ENCODE peak calls at places on chromosome X, in ten cellular contexts. Z, I, C, M, K, O, W, B, J and D are unnamed samples.

GRCh38 chrX:40175416-40176255 is 77.9 kb upstream of the BCOR start:
- DNase-seq in Z (peak; percentile 47), I (peak; percentile 65), C (peak; percentile 68), M (peak; percentile 74), K (no peak), O (peak; percentile 91), W (peak; percentile 66), B (peak; percentile 69), J (no peak), D (peak; percentile 33)

GRCh38 chrX:129759576-129760061 is 20.1 kb upstream of the SASH3 start:
- DNase-seq in Z (no peak), I (peak; percentile 54), C (no peak), M (no peak), K (peak; percentile 32), O (no peak), W (no peak), B (peak; percentile 60), J (peak; percentile 51), D (peak; percentile 89)

GRCh38 chrX:124940536-124940935 is 379.1 kb upstream of the TEX13C start:
- DNase-seq in Z (no peak), I (no peak), C (no peak), M (no peak), K (no peak), O (no peak), W (no peak), B (no peak), J (no peak), D (no peak)

GRCh38 chrX:150226223-150226965 is 136.7 kb upstream of the MAMLD1 start:
- DNase-seq in Z (no peak), I (no peak), C (no peak), M (no peak), K (no peak), O (no peak), W (no peak), B (no peak), J (no peak), D (no peak)

GRCh38 chrX:70231666-70232065 is 2.8 kb upstream of the AWAT1 start:
- DNase-seq in Z (no peak), I (no peak), C (no peak), M (no peak), K (no peak), O (no peak), W (no peak), B (no peak), J (no peak), D (no peak)

GRCh38 chrX:7146026-7146702 is 1.3 kb upstream of the STS start:
- DNase-seq in Z (no peak), I (no peak), C (no peak), M (no peak), K (no peak), O (no peak), W (no peak), B (no peak), J (no peak), D (no peak)

GRCh38 chrX:2370436-2370835 is 130.3 kb downstream of the DHRSX start:
- DNase-seq in Z (no peak), I (no peak), C (no peak), M (no peak), K (no peak), O (no peak), W (no peak), B (no peak), J (no peak), D (peak; percentile 35)

GRCh38 chrX:9676311-9676710 is 89.3 kb downstream of the GPR143 start:
- DNase-seq in Z (no peak), I (no peak), C (no peak), M (no peak), K (no peak), O (no peak), W (no peak), B (no peak), J (no peak), D (peak; percentile 19)

DNA sequence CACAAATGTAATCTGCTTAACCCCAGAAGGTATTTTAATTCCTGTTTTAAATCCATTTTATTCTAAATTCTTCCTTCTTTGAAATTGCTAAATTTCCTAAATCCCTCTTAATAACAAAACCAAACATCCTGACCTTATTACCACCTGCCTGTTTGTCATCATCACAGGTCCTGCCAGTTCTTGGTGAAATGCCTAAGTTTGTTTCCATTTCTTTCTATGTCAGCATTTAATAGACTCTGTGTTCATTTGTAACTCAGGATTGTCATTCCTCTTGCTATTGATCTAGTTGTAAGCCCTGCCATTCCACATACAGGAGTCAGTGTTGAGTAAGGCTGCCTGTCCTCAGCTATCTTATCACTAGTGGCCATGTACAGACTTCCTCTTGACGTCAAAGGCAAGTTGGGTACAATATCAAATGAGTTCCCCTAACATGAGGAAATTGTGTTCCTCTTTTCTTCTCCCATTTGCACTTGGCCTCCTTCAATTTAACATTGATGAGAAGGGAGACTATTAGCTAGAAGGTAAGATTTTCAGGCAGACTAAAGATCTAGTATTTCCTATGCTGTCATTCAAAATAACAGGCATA is 440.1 kb downstream of the AFF2 start:
- DNase-seq in Z (no peak), I (no peak), C (no peak), M (no peak), K (no peak), O (no peak), W (no peak), B (no peak), J (no peak), D (peak; percentile 18)
- TF ChIP-seq CTCF in Z (no peak), I (no peak), C (no peak), M (no peak), K (no peak), O (no peak), W (no peak), B (no peak), J (no peak), D (no peak)

GRCh38 chrX:17595456-17596035 is 141.7 kb upstream of the SCML1 start:
- DNase-seq in Z (no peak), I (no peak), C (no peak), M (no peak), K (peak; percentile 85), O (no peak), W (no peak), B (no peak), J (no peak), D (peak; percentile 78)

GRCh38 chrX:17588303-17588702 is 149.0 kb upstream of the SCML1 start:
- DNase-seq in Z (no peak), I (no peak), C (no peak), M (no peak), K (no peak), O (no peak), W (no peak), B (no peak), J (no peak), D (no peak)

GRCh38 chrX:17592117-17592516 is 145.2 kb upstream of the SCML1 start:
- DNase-seq in Z (no peak), I (no peak), C (no peak), M (no peak), K (no peak), O (no peak), W (no peak), B (no peak), J (no peak), D (peak; percentile 53)

GRCh38 chrX:17590892-17591740 is 146.2 kb upstream of the SCML1 start:
- DNase-seq in Z (peak; percentile 3), I (peak; percentile 65), C (peak; percentile 49), M (peak; percentile 24), K (peak; percentile 39), O (no peak), W (peak; percentile 71), B (peak; percentile 47), J (no peak), D (peak; percentile 80)

GRCh38 chrX:17591741-17592110 is 145.6 kb upstream of the SCML1 start:
- DNase-seq in Z (no peak), I (no peak), C (no peak), M (no peak), K (peak; percentile 32), O (no peak), W (peak; percentile 38), B (no peak), J (no peak), D (peak; percentile 86)
- H3K4me3 ChIP-seq in Z (no peak overlapping the region), I (no peak overlapping the region), C (peak overlapping the region; percentile 44), M (no peak overlapping the region), K (no peak overlapping the region), O (peak overlapping the region; percentile 10), W (peak overlapping the region; percentile 11), B (peak overlapping the region; percentile 15), J (peak overlapping the region; percentile 37), D (no peak overlapping the region)

GRCh38 chrX:134725103-134725690 is 66.9 kb upstream of the PLAC1 start:
- DNase-seq in Z (no peak), I (no peak), C (no peak), M (no peak), K (no peak), O (no peak), W (no peak), B (no peak), J (no peak), D (no peak)

GRCh38 chrX:134721766-134722532 is 63.7 kb upstream of the PLAC1 start:
- DNase-seq in Z (no peak), I (no peak), C (no peak), M (no peak), K (no peak), O (no peak), W (no peak), B (no peak), J (no peak), D (no peak)

GRCh38 chrX:134732676-134733075 is 74.4 kb upstream of the PLAC1 start:
- DNase-seq in Z (no peak), I (no peak), C (no peak), M (no peak), K (no peak), O (no peak), W (no peak), B (no peak), J (no peak), D (no peak)

GRCh38 chrX:134732152-134732551 is 73.9 kb upstream of the PLAC1 start:
- DNase-seq in Z (no peak), I (peak; percentile 42), C (peak; percentile 51), M (no peak), K (no peak), O (no peak), W (no peak), B (no peak), J (no peak), D (no peak)

DNA sequence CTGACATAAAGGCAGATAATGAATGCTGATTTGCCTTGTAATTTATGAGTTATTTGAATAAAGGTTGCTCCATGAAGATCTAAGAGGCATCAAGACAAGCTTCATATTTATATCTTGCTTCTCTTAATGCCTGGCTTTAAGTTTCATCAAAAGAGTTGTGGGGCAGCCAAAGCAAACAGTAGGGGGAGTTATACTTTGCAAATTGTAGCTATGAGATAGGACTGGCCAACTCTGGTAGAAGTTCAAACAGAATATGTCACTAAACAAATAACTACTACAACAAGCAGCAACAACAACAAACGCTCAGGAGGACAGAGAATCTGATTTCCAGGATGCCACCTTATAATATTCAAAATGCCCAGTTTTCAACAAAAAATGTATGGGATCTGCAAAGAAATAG is 69.1 kb upstream of the PLAC1 start:
- DNase-seq in Z (peak; percentile 30), I (no peak), C (no peak), M (no peak), K (no peak), O (no peak), W (no peak), B (no peak), J (no peak), D (no peak)
- TF ChIP-seq CTCF in Z (peak; percentile 15), I (no peak), C (peak; percentile 23), M (no peak), K (no peak), O (no peak), W (no peak), B (no peak), J (no peak), D (peak; percentile 18)

DNA sequence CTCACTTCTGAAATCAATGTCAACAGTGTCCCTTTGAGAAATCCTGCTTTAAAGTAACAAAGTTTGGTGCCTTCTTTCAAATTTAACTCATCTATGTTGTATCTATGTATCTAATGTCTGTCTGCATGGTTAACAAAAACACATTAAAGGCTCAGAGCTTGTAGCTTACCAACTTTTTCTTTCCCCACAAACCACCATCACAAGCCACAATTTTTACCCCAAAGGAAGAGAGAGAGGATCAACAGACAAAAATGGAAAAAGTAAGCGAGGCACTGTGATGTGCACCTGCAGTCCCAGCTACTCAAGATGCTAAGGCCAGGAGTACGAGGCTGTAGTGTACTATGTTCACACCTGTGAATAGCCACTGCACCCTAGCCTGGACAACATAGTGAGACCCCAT is 17.2 kb downstream of the ATRX start:
- DNase-seq in Z (no peak), I (no peak), C (no peak), M (no peak), K (no peak), O (no peak), W (no peak), B (no peak), J (no peak), D (no peak)
- H3K4me3 ChIP-seq in Z (no peak overlapping the region), I (no peak overlapping the region), C (no peak overlapping the region), M (no peak overlapping the region), K (no peak overlapping the region), O (no peak overlapping the region), W (no peak overlapping the region), B (no peak overlapping the region), J (no peak overlapping the region), D (no peak overlapping the region)